ENCODE peak calls at places on chromosomes 1 and 21, in ten cellular contexts. C is CD4-positive, alpha-beta memory T cell; G is activated CD8-positive, alpha-beta T cell treated with anti-CD3 and anti-CD28 coated beads for 36 hours; U is NCI-H1417; V is transverse colon; L is psoas muscle; Y is dorsolateral prefrontal cortex; E is head of caudate nucleus; R is pancreas; P is AG04449. A is an unnamed sample.

GRCh38 chr1:31795801-31796621 is 19.8 kb downstream of the SPOCD1 start:
- DNase-seq in C (no peak), G (no peak), U (peak), V (peak), L (no peak), Y (peak), E (peak), R (peak), P (peak), A (no peak)

GRCh38 chr1:179153217-179153616 is 71.3 kb downstream of the TOR3A start:
- DNase-seq in C (no peak), G (no peak), U (no peak), V (no peak), L (no peak), Y (no peak), E (no peak), R (no peak), P (no peak), A (no peak)

GRCh38 chr1:95388041-95388440 is 154.0 kb downstream of the RWDD3 start:
- DNase-seq in C (no peak), G (no peak), U (peak), V (no peak), L (no peak), Y (no peak), E (no peak), R (no peak), P (no peak), A (no peak)

GRCh38 chr1:22291926-22292788 is 149.3 kb upstream of the WNT4 start:
- DNase-seq in C (no peak), G (no peak), U (peak), V (no peak), L (no peak), Y (no peak), E (no peak), R (no peak), P (no peak), A (no peak)

GRCh38 chr1:109279615-109280278 is 3.2 kb downstream of the PSRC1 start:
- DNase-seq in C (no peak), G (no peak), U (no peak), V (no peak), L (no peak), Y (no peak), E (no peak), R (no peak), P (no peak), A (no peak)

GRCh38 chr1:97739596-97740103 is 181.2 kb downstream of the DPYD start:
- DNase-seq in C (no peak), G (no peak), U (no peak), V (no peak), L (no peak), Y (no peak), E (no peak), R (no peak), P (no peak), A (no peak)

GRCh38 chr1:11648732-11649158 is 5.5 kb downstream of the FBXO2 start:
- DNase-seq in C (peak), G (peak), U (peak), V (peak), L (no peak), Y (no peak), E (peak), R (peak), P (no peak), A (no peak)

GRCh38 chr1:58158465-58159423 is 387.8 kb downstream of the OMA1 start:
- DNase-seq in C (no peak), G (no peak), U (no peak), V (no peak), L (no peak), Y (no peak), E (no peak), R (no peak), P (no peak), A (no peak)

GRCh38 chr1:179883739-179884138 is 1.7 kb downstream of the TOR1AIP1 start:
- DNase-seq in C (peak), G (peak), U (peak), V (no peak), L (no peak), Y (no peak), E (no peak), R (no peak), P (no peak), A (no peak)

GRCh38 chr21:43267391-43268085 is 98.7 kb downstream of the CRYAA start:
- DNase-seq in C (no peak), G (no peak), U (no peak), V (no peak), L (peak), Y (no peak), E (no peak), R (no peak), P (no peak), A (no peak)

GRCh38 chr1:67700692-67701410 is 15.8 kb downstream of the GADD45A start:
- DNase-seq in C (no peak), G (peak), U (peak), V (no peak), L (no peak), Y (no peak), E (no peak), R (no peak), P (no peak), A (no peak)

GRCh38 chr21:27362249-27362648 is 395.4 kb upstream of the ADAMTS5 start:
- DNase-seq in C (no peak), G (no peak), U (peak), V (no peak), L (no peak), Y (no peak), E (no peak), R (no peak), P (no peak), A (no peak)

GRCh38 chr1:185795181-185795580 is 61.0 kb downstream of the HMCN1 start:
- DNase-seq in C (no peak), G (no peak), U (no peak), V (no peak), L (no peak), Y (no peak), E (no peak), R (no peak), P (peak), A (no peak)

GRCh38 chr21:39317134-39318090 is 4.0 kb upstream of the BRWD1 start:
- DNase-seq in C (no peak), G (no peak), U (no peak), V (no peak), L (no peak), Y (no peak), E (no peak), R (no peak), P (no peak), A (no peak)

GRCh38 chr1:56357931-56358783 is 221.2 kb downstream of the PLPP3 start:
- DNase-seq in C (no peak), G (no peak), U (no peak), V (no peak), L (no peak), Y (no peak), E (no peak), R (no peak), P (no peak), A (no peak)

GRCh38 chr1:10865518-10866313 is 69.3 kb upstream of the CASZ1 start:
- DNase-seq in C (no peak), G (no peak), U (peak), V (no peak), L (no peak), Y (no peak), E (no peak), R (no peak), P (no peak), A (no peak)

GRCh38 chr1:228749765-228750164 is 14.5 kb downstream of the RHOU start:
- DNase-seq in C (no peak), G (no peak), U (no peak), V (no peak), L (no peak), Y (no peak), E (no peak), R (no peak), P (no peak), A (no peak)

GRCh38 chr1:15028117-15028516 is 125.4 kb upstream of the TMEM51 start:
- DNase-seq in C (no peak), G (no peak), U (no peak), V (no peak), L (peak), Y (peak), E (peak), R (no peak), P (peak), A (no peak)

GRCh38 chr21:33229776-33230517 is at the start of gene IFNAR2:
- DNase-seq in C (peak), G (peak), U (peak), V (peak), L (peak), Y (peak), E (peak), R (peak), P (no peak), A (no peak)

GRCh38 chr1:66275601-66276023 is 258.3 kb upstream of the SGIP1 start:
- DNase-seq in C (no peak), G (peak), U (no peak), V (peak), L (no peak), Y (peak), E (peak), R (no peak), P (no peak), A (no peak)

GRCh38 chr1:156502749-156503671 is 2.4 kb upstream of the MEF2D start:
- DNase-seq in C (no peak), G (no peak), U (no peak), V (peak), L (peak), Y (no peak), E (peak), R (no peak), P (peak), A (peak)

GRCh38 chr1:46277658-46278373 is 25.6 kb downstream of the LRRC41 start:
- DNase-seq in C (no peak), G (no peak), U (no peak), V (no peak), L (no peak), Y (no peak), E (no peak), R (no peak), P (no peak), A (no peak)

GRCh38 chr1:53343831-53344668 is 16.2 kb upstream of the LRP8 start:
- DNase-seq in C (no peak), G (no peak), U (peak), V (no peak), L (no peak), Y (no peak), E (no peak), R (peak), P (no peak), A (peak)

GRCh38 chr1:154629160-154630073 is 21.4 kb upstream of the ADAR start:
- DNase-seq in C (no peak), G (no peak), U (no peak), V (no peak), L (no peak), Y (no peak), E (no peak), R (no peak), P (no peak), A (no peak)

GRCh38 chr1:64282353-64282752 is 78.9 kb downstream of the UBE2U start:
- DNase-seq in C (no peak), G (no peak), U (peak), V (no peak), L (peak), Y (no peak), E (peak), R (peak), P (no peak), A (no peak)

GRCh38 chr1:221994274-221994698 is 252.4 kb upstream of the DUSP10 start:
- DNase-seq in C (no peak), G (peak), U (no peak), V (no peak), L (no peak), Y (no peak), E (no peak), R (no peak), P (no peak), A (peak)

GRCh38 chr21:41750532-41751151 is 16.2 kb downstream of the RIPK4 start:
- DNase-seq in C (no peak), G (no peak), U (no peak), V (no peak), L (no peak), Y (no peak), E (no peak), R (peak), P (no peak), A (no peak)

A was measured in esophagus muscularis mucosa.